ENCODE peak calls at places on chromosomes 16 and 17, in seven cellular contexts. U is GM12892; P is NCI-H510A treated with DMSO at 0.1 percent for 48 hours; N is nephron progenitor cell; D is stimulated activated CD4-positive, alpha-beta T cell treated with anti-CD3 and anti-CD28 coated beads, TNF-alpha, amount 100 ng/mL, for 4 hours; B is WTC11; C is T-helper 1 cell. Y is an unnamed sample.

GRCh38 chr17:36066365-36066945 is 2.4 kb downstream of the CCL18 start:
- DNase-seq in U (no peak), P (no peak), N (no peak), D (no peak), B (no peak), C (no peak), Y (no peak)

GRCh38 chr16:83315271-83315670 is 492.5 kb upstream of the HSBP1 start:
- DNase-seq in U (no peak), P (no peak), N (no peak), D (no peak), B (no peak), C (no peak), Y (no peak)

GRCh38 chr17:10052414-10052813 is 146.0 kb downstream of the GAS7 start:
- DNase-seq in U (no peak), P (no peak), N (no peak), D (no peak), B (no peak), C (no peak), Y (no peak)

GRCh38 chr17:19002191-19002590 is 2.4 kb downstream of the FAM83G start:
- DNase-seq in U (no peak), P (no peak), N (no peak), D (no peak), B (no peak), C (no peak), Y (no peak)

GRCh38 chr17:45284176-45285140 is 22.6 kb upstream of the SPATA32 start:
- DNase-seq in U (no peak), P (no peak), N (no peak), D (peak; percentile 26), B (peak; percentile 51), C (no peak), Y (no peak)

GRCh38 chr17:57569860-57570259 is 175.2 kb downstream of the CCDC182 start:
- DNase-seq in U (no peak), P (no peak), N (no peak), D (no peak), B (no peak), C (no peak), Y (peak; percentile 51)

GRCh38 chr17:66625321-66625767 is 209.6 kb upstream of the CACNG5 start:
- DNase-seq in U (no peak), P (peak; percentile 85), N (no peak), D (no peak), B (no peak), C (no peak), Y (peak; percentile 2)

GRCh38 chr17:72987166-72987565 is 105.3 kb downstream of the SLC39A11 start:
- DNase-seq in U (no peak), P (no peak), N (no peak), D (no peak), B (no peak), C (no peak), Y (no peak)

GRCh38 chr17:44351464-44351863 is 6.4 kb downstream of the GRN start:
- DNase-seq in U (no peak), P (no peak), N (no peak), D (no peak), B (no peak), C (no peak), Y (no peak)

GRCh38 chr16:89084814-89085612 is 8.6 kb upstream of the ACSF3 start:
- DNase-seq in U (no peak), P (no peak), N (no peak), D (no peak), B (no peak), C (no peak), Y (no peak)

Y was measured in DMS153.